ENCODE peak calls at places on chromosome 4, in nine cellular contexts. P is foreskin fibroblast; R is CD4-positive, alpha-beta T cell; V is dorsolateral prefrontal cortex; T is GM23338; I is neural crest cell; Q is mesothelial cell of epicardium; H is AG04450; S is mucosa of descending colon. N is an unnamed sample.

GRCh38 chr4:109185951-109186350 is 116.5 kb downstream of the COL25A1 start:
- DNase-seq in P (no peak), H (no peak), Q (no peak), T (peak), S (no peak), V (no peak), I (no peak), R (no peak), N (no peak)

GRCh38 chr4:109993116-109993515 is 80.4 kb downstream of the EGF start:
- DNase-seq in I (no peak), P (no peak), Q (no peak), R (no peak), S (no peak), T (no peak), H (no peak), V (no peak), N (no peak)

GRCh38 chr4:145315828-145316227 is 135.4 kb upstream of the OTUD4 start:
- DNase-seq in T (no peak), Q (no peak), I (no peak), H (no peak), P (peak), R (no peak), V (no peak), S (no peak), N (no peak)

GRCh38 chr4:1523506-1523905 is 117.3 kb upstream of the NKX1-1 start:
- DNase-seq in H (no peak), I (no peak), V (no peak), T (no peak), P (no peak), Q (no peak), S (peak), R (no peak), N (no peak)

GRCh38 chr4:144376905-144377304 is 236.4 kb upstream of the GYPA start:
- DNase-seq in R (no peak), V (no peak), T (peak), H (no peak), Q (no peak), P (no peak), I (no peak), S (no peak), N (no peak)

GRCh38 chr4:173231916-173232315 is 63.3 kb downstream of the GALNT7 start:
- DNase-seq in R (no peak), T (no peak), I (no peak), Q (no peak), P (no peak), V (no peak), S (no peak), H (no peak), N (no peak)

GRCh38 chr4:5037553-5038551 is 13.4 kb upstream of the STK32B start:
- DNase-seq in R (no peak), Q (no peak), I (no peak), V (no peak), H (peak), P (peak), T (no peak), S (no peak), N (no peak)

GRCh38 chr4:93384211-93384610 is 444.3 kb upstream of the ATOH1 start:
- DNase-seq in V (no peak), P (peak), I (no peak), R (no peak), T (no peak), S (no peak), H (no peak), Q (no peak), N (no peak)

GRCh38 chr4:61511716-61512488 is 311.8 kb downstream of the ADGRL3 start:
- DNase-seq in V (no peak), Q (no peak), T (no peak), R (no peak), P (peak), I (no peak), H (peak), S (no peak), N (no peak)

GRCh38 chr4:20456416-20456815 is 204.7 kb downstream of the SLIT2 start:
- DNase-seq in H (no peak), Q (no peak), T (peak), P (peak), R (no peak), S (no peak), I (no peak), V (no peak), N (no peak)

GRCh38 chr4:145814246-145814645 is 124.4 kb downstream of the ZNF827 start:
- DNase-seq in S (no peak), T (no peak), H (no peak), V (no peak), R (no peak), P (no peak), Q (no peak), I (no peak), N (no peak)

GRCh38 chr4:183468210-183469095 is 24.0 kb downstream of the CDKN2AIP start:
- DNase-seq in S (no peak), R (no peak), H (no peak), P (no peak), T (no peak), I (no peak), Q (no peak), V (no peak), N (no peak)

GRCh38 chr4:67122029-67122428 is 423.3 kb downstream of the CENPC start:
- DNase-seq in P (no peak), Q (no peak), T (peak), H (no peak), R (no peak), S (no peak), I (no peak), V (no peak), N (peak)

GRCh38 chr4:152290522-152290921 is 245.4 kb downstream of the FBXW7 start:
- DNase-seq in R (no peak), T (no peak), V (no peak), I (no peak), H (no peak), P (no peak), S (no peak), Q (no peak), N (no peak)

GRCh38 chr4:53476232-53477037 is 99.0 kb downstream of the FIP1L1 start:
- DNase-seq in V (no peak), S (no peak), Q (no peak), I (no peak), P (peak), R (no peak), H (peak), T (peak), N (no peak)

GRCh38 chr4:137614491-137614890 is 82.2 kb upstream of the PCDH18 start:
- DNase-seq in T (no peak), H (no peak), R (no peak), I (no peak), P (no peak), V (no peak), Q (no peak), S (no peak), N (no peak)

GRCh38 chr4:170004656-170005250 is 21.4 kb downstream of the MFAP3L start:
- DNase-seq in H (no peak), V (no peak), R (no peak), S (no peak), P (no peak), Q (no peak), T (no peak), I (no peak), N (no peak)

GRCh38 chr4:6746721-6747689 is 31.0 kb downstream of the BLOC1S4 start:
- DNase-seq in H (no peak), R (no peak), P (no peak), S (peak), T (no peak), Q (no peak), I (no peak), V (no peak), N (no peak)

GRCh38 chr4:105140684-105141490 is 5.8 kb upstream of the TET2 start:
- DNase-seq in Q (no peak), P (peak), H (no peak), I (no peak), S (no peak), R (peak), T (peak), V (no peak), N (peak)

GRCh38 chr4:3724319-3725231 is 41.6 kb upstream of the ADRA2C start:
- DNase-seq in T (peak), R (no peak), Q (no peak), S (no peak), I (no peak), H (no peak), P (no peak), V (no peak), N (no peak)

GRCh38 chr4:4461850-4462249 is 74.9 kb downstream of the NSG1 start:
- DNase-seq in V (no peak), R (peak), T (no peak), P (no peak), H (no peak), Q (no peak), S (peak), I (no peak), N (no peak)

GRCh38 chr4:33616121-33616520 is 2628.2 kb downstream of the ARAP2 start:
- DNase-seq in S (no peak), Q (no peak), I (no peak), R (no peak), V (no peak), P (no peak), T (no peak), H (no peak), N (no peak)

GRCh38 chr4:37451646-37452045 is 207.1 kb downstream of the NWD2 start:
- DNase-seq in T (no peak), R (no peak), Q (no peak), I (no peak), V (no peak), P (no peak), H (no peak), S (no peak), N (no peak)

GRCh38 chr4:85968945-85969830 is 390.7 kb downstream of the MAPK10 start:
- DNase-seq in I (no peak), S (no peak), R (no peak), Q (no peak), H (peak), V (no peak), P (peak), T (peak), N (no peak)

GRCh38 chr4:55910140-55910539 is 38.6 kb upstream of the CEP135 start:
- DNase-seq in V (no peak), I (no peak), Q (no peak), H (no peak), S (no peak), R (no peak), T (no peak), P (peak), N (no peak)

DNA sequence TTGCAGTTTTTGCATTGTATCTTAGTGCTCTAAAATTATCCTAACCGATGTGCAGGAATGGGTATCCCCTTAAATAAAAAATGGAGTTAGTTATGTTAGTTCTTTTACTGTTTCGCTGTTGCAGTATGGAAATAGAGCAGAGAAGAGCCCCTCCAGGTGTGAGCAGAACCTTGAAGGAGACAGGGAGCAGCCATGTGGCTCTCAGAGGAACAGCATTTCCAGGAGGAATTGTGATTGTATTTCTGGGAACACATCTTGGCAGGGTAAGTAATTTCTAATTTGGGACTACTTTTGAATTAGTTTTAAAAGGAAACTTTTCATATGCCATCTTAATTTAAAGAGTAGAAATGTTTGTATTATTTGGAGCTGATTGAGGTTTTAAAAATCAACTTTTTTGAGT is 5.3 kb upstream of the CCDC158 start:
- DNase-seq in I (no peak), P (no peak), Q (no peak), S (no peak), H (no peak), R (no peak), T (peak), V (no peak), N (no peak)
- TF ChIP-seq CTCF in I (peak), P (no peak), Q (no peak), S (no peak), H (no peak), R (no peak), T (peak), V (no peak), N (no peak)

DNA sequence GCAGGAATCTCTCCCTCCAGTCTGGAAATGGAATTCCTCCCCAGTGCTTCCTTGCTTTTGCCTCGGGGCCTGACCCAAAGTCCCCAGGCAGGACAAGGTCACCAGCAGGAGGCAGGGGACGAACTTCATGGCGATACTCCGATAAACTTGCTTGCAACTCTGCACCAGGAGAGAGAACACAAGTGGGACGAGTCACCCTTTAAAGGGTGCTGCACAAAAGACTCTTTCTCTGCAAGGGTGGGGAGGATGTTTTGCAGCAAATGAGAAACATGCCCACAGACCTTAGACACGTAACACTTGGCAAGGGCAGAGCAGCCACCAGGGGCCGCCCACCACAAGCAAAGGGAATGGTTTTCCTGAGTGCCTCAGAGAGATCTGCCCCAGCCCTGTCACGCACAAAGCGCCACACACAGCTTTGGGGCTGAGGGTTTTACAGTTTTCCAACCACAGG is at the start of gene FGFBP2:
- DNase-seq in S (peak), T (peak), Q (no peak), I (peak), R (peak), H (no peak), P (peak), V (no peak), N (peak)
- TF ChIP-seq CTCF in S (peak), T (peak), Q (no peak), I (peak), R (no peak), H (peak), P (peak), V (no peak), N (no peak)

DNA sequence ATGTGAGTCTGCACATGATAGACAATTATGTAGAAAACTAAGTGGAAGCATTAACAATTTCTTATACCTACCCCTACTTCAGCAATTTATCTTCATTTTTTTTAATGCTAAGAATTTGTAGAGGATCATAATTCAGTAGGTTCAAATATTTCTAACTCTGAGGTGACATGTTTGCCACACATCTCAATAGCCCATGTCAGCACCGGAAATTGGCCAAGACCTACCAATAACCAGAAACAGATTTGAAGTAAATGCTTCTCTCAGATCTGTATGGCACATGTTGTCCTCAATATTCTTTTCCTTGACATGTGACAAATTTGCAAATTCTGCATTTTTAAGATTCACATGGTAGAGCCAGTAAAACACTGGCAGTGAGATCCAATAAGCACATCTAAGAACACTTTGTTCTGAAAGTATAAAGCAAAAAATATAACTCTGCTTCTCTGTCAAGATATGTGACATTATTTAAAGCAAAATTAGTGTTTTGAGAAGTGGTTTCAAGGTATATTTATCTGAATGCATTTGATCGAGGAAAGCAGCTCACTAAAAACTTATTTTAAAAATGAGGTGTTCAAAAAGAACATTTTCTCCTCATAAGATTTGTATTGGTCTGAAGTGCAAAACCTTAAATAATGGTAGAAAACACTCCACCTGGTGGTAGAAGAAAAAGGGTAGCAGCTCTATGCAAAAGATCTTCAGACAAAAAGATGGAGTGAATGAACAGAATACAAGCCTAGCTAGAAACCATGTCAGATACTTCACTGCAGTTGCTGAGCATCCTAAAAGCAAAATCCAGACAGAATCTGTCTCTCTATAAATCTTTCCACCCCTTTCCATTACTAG is 513.9 kb upstream of the FAM241A start:
- DNase-seq in T (peak), R (no peak), I (no peak), S (no peak), Q (no peak), P (no peak), H (no peak), V (no peak), N (no peak)
- TF ChIP-seq CTCF in T (peak), R (no peak), I (peak), S (no peak), Q (peak), P (peak), H (peak), V (peak), N (peak)

GRCh38 chr4:118798658-118799057 is 37.3 kb downstream of the SEC24D start:
- DNase-seq in I (no peak), H (no peak), Q (no peak), S (no peak), R (no peak), T (peak), P (no peak), V (no peak), N (no peak)
- TF ChIP-seq CTCF in I (peak), H (peak), Q (no peak), S (no peak), R (no peak), T (peak), P (no peak), V (no peak), N (peak)

GRCh38 chr4:32417113-32417704 is 1697.0 kb downstream of the PCDH7 start:
- DNase-seq in I (no peak), V (no peak), P (no peak), S (no peak), T (peak), H (no peak), R (no peak), Q (no peak), N (no peak)
- TF ChIP-seq CTCF in I (peak), V (no peak), P (no peak), S (no peak), T (peak), H (peak), R (no peak), Q (peak), N (peak)

GRCh38 chr4:82275431-82276423 is 98.1 kb downstream of the HNRNPD start:
- DNase-seq in H (no peak), R (no peak), V (no peak), Q (no peak), P (no peak), I (no peak), T (peak), S (no peak), N (no peak)
- TF ChIP-seq CTCF in H (no peak), R (no peak), V (no peak), Q (no peak), P (no peak), I (no peak), T (peak), S (no peak), N (no peak)

GRCh38 chr4:59608466-59608865 is 1591.7 kb upstream of the ADGRL3 start:
- DNase-seq in Q (no peak), S (no peak), R (no peak), T (no peak), V (no peak), H (no peak), I (no peak), P (peak), N (no peak)

GRCh38 chr4:59612235-59612634 is 1587.9 kb upstream of the ADGRL3 start:
- DNase-seq in S (no peak), V (no peak), H (no peak), Q (no peak), T (no peak), P (peak), R (no peak), I (no peak), N (no peak)
- TF ChIP-seq CTCF in S (no peak), V (no peak), H (no peak), Q (no peak), T (no peak), P (no peak), R (no peak), I (no peak), N (no peak)

DNA sequence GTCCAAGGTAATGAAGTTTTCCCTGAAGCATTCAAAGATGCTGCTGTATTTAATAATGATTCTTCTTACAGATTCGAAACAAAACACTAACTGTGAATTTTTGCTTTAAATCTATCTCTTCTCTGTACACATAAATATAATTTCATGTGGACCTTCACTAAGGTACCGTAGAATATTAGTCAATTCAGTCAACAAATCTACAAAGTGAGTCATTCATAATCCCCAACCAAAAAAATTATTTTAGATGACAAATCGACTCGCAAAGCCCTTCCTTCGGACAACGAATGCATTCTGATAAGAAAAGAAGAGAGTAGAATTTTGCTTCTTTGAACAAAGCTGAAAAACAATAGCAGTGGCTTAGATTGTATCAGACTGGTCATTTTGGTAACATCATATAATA is 95.7 kb downstream of the PRDM5 start:
- DNase-seq in V (no peak), P (no peak), I (no peak), S (no peak), T (no peak), H (no peak), R (no peak), Q (no peak), N (no peak)
- TF ChIP-seq CTCF in V (no peak), P (no peak), I (no peak), S (no peak), T (no peak), H (no peak), R (no peak), Q (no peak), N (no peak)

N was measured in endothelial cell.